ENCODE peak calls at places on chromosomes 5 and 9, in eight cellular contexts. One of them, this sample, is unnamed.

GRCh38 chr9:87375397-87376073 is 122.1 kb upstream of the DAPK1 start:
- DNase-seq in heart right ventricle: no peak
- DNase-seq in cardiac muscle cell: no peak
- DNase-seq in tibial nerve: no peak
- DNase-seq in CD8-positive, alpha-beta T cell: no peak
- DNase-seq in pancreas: no peak
- DNase-seq in endodermal cell: no peak
- DNase-seq in mammary epithelial cell: peak
- DNase-seq in this sample: no peak

GRCh38 chr5:125412051-125412560 is 665.7 kb upstream of the ZNF608 start:
- DNase-seq in heart right ventricle: no peak
- DNase-seq in cardiac muscle cell: peak
- DNase-seq in tibial nerve: no peak
- DNase-seq in CD8-positive, alpha-beta T cell: no peak
- DNase-seq in pancreas: no peak
- DNase-seq in endodermal cell: peak
- DNase-seq in mammary epithelial cell: peak
- DNase-seq in this sample: no peak

GRCh38 chr9:14346301-14346721 is 32.4 kb upstream of the NFIB start:
- DNase-seq in heart right ventricle: peak
- DNase-seq in cardiac muscle cell: no peak
- DNase-seq in tibial nerve: no peak
- DNase-seq in CD8-positive, alpha-beta T cell: no peak
- DNase-seq in pancreas: no peak
- DNase-seq in endodermal cell: no peak
- DNase-seq in mammary epithelial cell: no peak
- DNase-seq in this sample: peak

GRCh38 chr5:126450388-126450787 is 27.2 kb downstream of the GRAMD2B start:
- DNase-seq in heart right ventricle: no peak
- DNase-seq in cardiac muscle cell: no peak
- DNase-seq in tibial nerve: no peak
- DNase-seq in CD8-positive, alpha-beta T cell: no peak
- DNase-seq in pancreas: no peak
- DNase-seq in endodermal cell: no peak
- DNase-seq in mammary epithelial cell: peak
- DNase-seq in this sample: no peak

GRCh38 chr5:52869391-52869790 is 81.7 kb downstream of the ITGA1 start:
- DNase-seq in heart right ventricle: no peak
- DNase-seq in cardiac muscle cell: no peak
- DNase-seq in tibial nerve: no peak
- DNase-seq in CD8-positive, alpha-beta T cell: no peak
- DNase-seq in pancreas: no peak
- DNase-seq in endodermal cell: no peak
- DNase-seq in mammary epithelial cell: no peak
- DNase-seq in this sample: no peak

GRCh38 chr9:107770716-107771115 is 281.1 kb upstream of the KLF4 start:
- DNase-seq in heart right ventricle: no peak
- DNase-seq in cardiac muscle cell: no peak
- DNase-seq in tibial nerve: no peak
- DNase-seq in CD8-positive, alpha-beta T cell: no peak
- DNase-seq in pancreas: no peak
- DNase-seq in endodermal cell: no peak
- DNase-seq in mammary epithelial cell: no peak
- DNase-seq in this sample: no peak

GRCh38 chr5:166341708-166342329 is 1949.6 kb upstream of the WWC1 start:
- DNase-seq in heart right ventricle: no peak
- DNase-seq in cardiac muscle cell: no peak
- DNase-seq in tibial nerve: no peak
- DNase-seq in CD8-positive, alpha-beta T cell: no peak
- DNase-seq in pancreas: no peak
- DNase-seq in endodermal cell: no peak
- DNase-seq in mammary epithelial cell: no peak
- DNase-seq in this sample: no peak

GRCh38 chr5:98750693-98751092 is 22.8 kb upstream of the RGMB start:
- DNase-seq in heart right ventricle: no peak
- DNase-seq in cardiac muscle cell: peak
- DNase-seq in tibial nerve: no peak
- DNase-seq in CD8-positive, alpha-beta T cell: no peak
- DNase-seq in pancreas: no peak
- DNase-seq in endodermal cell: peak
- DNase-seq in mammary epithelial cell: peak
- DNase-seq in this sample: no peak

GRCh38 chr5:92838253-92838652 is 742.8 kb downstream of the NR2F1-AS1 start:
- DNase-seq in heart right ventricle: no peak
- DNase-seq in cardiac muscle cell: peak
- DNase-seq in tibial nerve: no peak
- DNase-seq in CD8-positive, alpha-beta T cell: no peak
- DNase-seq in pancreas: no peak
- DNase-seq in endodermal cell: peak
- DNase-seq in mammary epithelial cell: peak
- DNase-seq in this sample: no peak

GRCh38 chr5:175131432-175131831 is 312.6 kb downstream of the DRD1 start:
- DNase-seq in heart right ventricle: no peak
- DNase-seq in cardiac muscle cell: no peak
- DNase-seq in tibial nerve: no peak
- DNase-seq in CD8-positive, alpha-beta T cell: no peak
- DNase-seq in pancreas: no peak
- DNase-seq in endodermal cell: peak
- DNase-seq in mammary epithelial cell: no peak
- DNase-seq in this sample: no peak

GRCh38 chr9:38670542-38671371 is 49.2 kb downstream of the FAM240B start:
- DNase-seq in heart right ventricle: no peak
- DNase-seq in cardiac muscle cell: no peak
- DNase-seq in tibial nerve: no peak
- DNase-seq in CD8-positive, alpha-beta T cell: no peak
- DNase-seq in pancreas: no peak
- DNase-seq in endodermal cell: no peak
- DNase-seq in mammary epithelial cell: no peak
- DNase-seq in this sample: no peak

GRCh38 chr9:115289757-115290208 is 171.8 kb upstream of the TNC start:
- DNase-seq in heart right ventricle: no peak
- DNase-seq in cardiac muscle cell: no peak
- DNase-seq in tibial nerve: no peak
- DNase-seq in CD8-positive, alpha-beta T cell: no peak
- DNase-seq in pancreas: no peak
- DNase-seq in endodermal cell: no peak
- DNase-seq in mammary epithelial cell: no peak
- DNase-seq in this sample: no peak

GRCh38 chr9:9352877-9353481 is 1259.8 kb downstream of the PTPRD start:
- DNase-seq in heart right ventricle: no peak
- DNase-seq in cardiac muscle cell: peak
- DNase-seq in tibial nerve: no peak
- DNase-seq in CD8-positive, alpha-beta T cell: no peak
- DNase-seq in pancreas: no peak
- DNase-seq in endodermal cell: no peak
- DNase-seq in mammary epithelial cell: no peak
- DNase-seq in this sample: peak

GRCh38 chr9:134442087-134442470 is 115.8 kb downstream of the RXRA start:
- DNase-seq in heart right ventricle: peak
- DNase-seq in cardiac muscle cell: no peak
- DNase-seq in tibial nerve: no peak
- DNase-seq in CD8-positive, alpha-beta T cell: no peak
- DNase-seq in pancreas: peak
- DNase-seq in endodermal cell: no peak
- DNase-seq in mammary epithelial cell: no peak
- DNase-seq in this sample: no peak

GRCh38 chr5:103793595-103794182 is 231.1 kb upstream of the NUDT12 start:
- DNase-seq in heart right ventricle: no peak
- DNase-seq in cardiac muscle cell: no peak
- DNase-seq in tibial nerve: no peak
- DNase-seq in CD8-positive, alpha-beta T cell: no peak
- DNase-seq in pancreas: no peak
- DNase-seq in endodermal cell: no peak
- DNase-seq in mammary epithelial cell: no peak
- DNase-seq in this sample: no peak

GRCh38 chr5:66828046-66828550 is 231.9 kb downstream of the MAST4 start:
- DNase-seq in heart right ventricle: no peak
- DNase-seq in cardiac muscle cell: no peak
- DNase-seq in tibial nerve: no peak
- DNase-seq in CD8-positive, alpha-beta T cell: no peak
- DNase-seq in pancreas: no peak
- DNase-seq in endodermal cell: peak
- DNase-seq in mammary epithelial cell: no peak
- DNase-seq in this sample: no peak

GRCh38 chr5:5736007-5736406 is 313.5 kb downstream of the ICE1 start:
- DNase-seq in heart right ventricle: no peak
- DNase-seq in cardiac muscle cell: no peak
- DNase-seq in tibial nerve: no peak
- DNase-seq in CD8-positive, alpha-beta T cell: no peak
- DNase-seq in pancreas: no peak
- DNase-seq in endodermal cell: no peak
- DNase-seq in mammary epithelial cell: no peak
- DNase-seq in this sample: no peak

GRCh38 chr5:41071975-41072374 is 833 bp upstream of the MROH2B start:
- DNase-seq in heart right ventricle: no peak
- DNase-seq in cardiac muscle cell: no peak
- DNase-seq in tibial nerve: no peak
- DNase-seq in CD8-positive, alpha-beta T cell: no peak
- DNase-seq in pancreas: no peak
- DNase-seq in endodermal cell: no peak
- DNase-seq in mammary epithelial cell: peak
- DNase-seq in this sample: no peak

GRCh38 chr9:94867281-94867841 is 140.9 kb downstream of the AOPEP start:
- DNase-seq in heart right ventricle: peak
- DNase-seq in cardiac muscle cell: peak
- DNase-seq in tibial nerve: peak
- DNase-seq in CD8-positive, alpha-beta T cell: no peak
- DNase-seq in pancreas: peak
- DNase-seq in endodermal cell: no peak
- DNase-seq in mammary epithelial cell: peak
- DNase-seq in this sample: no peak

GRCh38 chr9:27433599-27434325 is 90.3 kb upstream of the IFNK start:
- DNase-seq in heart right ventricle: no peak
- DNase-seq in cardiac muscle cell: no peak
- DNase-seq in tibial nerve: no peak
- DNase-seq in CD8-positive, alpha-beta T cell: no peak
- DNase-seq in pancreas: no peak
- DNase-seq in endodermal cell: no peak
- DNase-seq in mammary epithelial cell: no peak
- DNase-seq in this sample: no peak
- TF ChIP-seq CTCF in heart right ventricle: no peak
- TF ChIP-seq CTCF in cardiac muscle cell: no peak
- TF ChIP-seq CTCF in tibial nerve: no peak
- TF ChIP-seq CTCF in CD8-positive, alpha-beta T cell: no peak
- TF ChIP-seq CTCF in pancreas: no peak
- TF ChIP-seq CTCF in endodermal cell: no peak
- TF ChIP-seq CTCF in mammary epithelial cell: no peak
- TF ChIP-seq CTCF in this sample: no peak

GRCh38 chr5:132589467-132589866 is 32.7 kb downstream of the RAD50 start:
- DNase-seq in heart right ventricle: no peak
- DNase-seq in cardiac muscle cell: no peak
- DNase-seq in tibial nerve: no peak
- DNase-seq in CD8-positive, alpha-beta T cell: no peak
- DNase-seq in pancreas: no peak
- DNase-seq in endodermal cell: no peak
- DNase-seq in mammary epithelial cell: no peak
- DNase-seq in this sample: no peak
- H3K27ac ChIP-seq in heart right ventricle: no peak
- H3K27ac ChIP-seq in cardiac muscle cell: no peak
- H3K27ac ChIP-seq in tibial nerve: no peak
- H3K27ac ChIP-seq in CD8-positive, alpha-beta T cell: no peak
- H3K27ac ChIP-seq in pancreas: no peak
- H3K27ac ChIP-seq in endodermal cell: no peak
- H3K27ac ChIP-seq in mammary epithelial cell: no peak
- H3K27ac ChIP-seq in this sample: no peak

GRCh38 chr5:59319286-59319685 is 574.2 kb downstream of the PDE4D start:
- DNase-seq in heart right ventricle: no peak
- DNase-seq in cardiac muscle cell: no peak
- DNase-seq in tibial nerve: no peak
- DNase-seq in CD8-positive, alpha-beta T cell: no peak
- DNase-seq in pancreas: no peak
- DNase-seq in endodermal cell: no peak
- DNase-seq in mammary epithelial cell: no peak
- DNase-seq in this sample: no peak

GRCh38 chr5:59321631-59322030 is 571.9 kb downstream of the PDE4D start:
- DNase-seq in heart right ventricle: no peak
- DNase-seq in cardiac muscle cell: peak
- DNase-seq in tibial nerve: no peak
- DNase-seq in CD8-positive, alpha-beta T cell: no peak
- DNase-seq in pancreas: no peak
- DNase-seq in endodermal cell: no peak
- DNase-seq in mammary epithelial cell: no peak
- DNase-seq in this sample: no peak

GRCh38 chr5:59317772-59318205 is 575.7 kb downstream of the PDE4D start:
- DNase-seq in heart right ventricle: no peak
- DNase-seq in cardiac muscle cell: no peak
- DNase-seq in tibial nerve: no peak
- DNase-seq in CD8-positive, alpha-beta T cell: no peak
- DNase-seq in pancreas: no peak
- DNase-seq in endodermal cell: no peak
- DNase-seq in mammary epithelial cell: no peak
- DNase-seq in this sample: no peak

GRCh38 chr5:59320420-59320819 is 573.1 kb downstream of the PDE4D start:
- DNase-seq in heart right ventricle: no peak
- DNase-seq in cardiac muscle cell: no peak
- DNase-seq in tibial nerve: no peak
- DNase-seq in CD8-positive, alpha-beta T cell: no peak
- DNase-seq in pancreas: no peak
- DNase-seq in endodermal cell: no peak
- DNase-seq in mammary epithelial cell: no peak
- DNase-seq in this sample: no peak

DNA sequence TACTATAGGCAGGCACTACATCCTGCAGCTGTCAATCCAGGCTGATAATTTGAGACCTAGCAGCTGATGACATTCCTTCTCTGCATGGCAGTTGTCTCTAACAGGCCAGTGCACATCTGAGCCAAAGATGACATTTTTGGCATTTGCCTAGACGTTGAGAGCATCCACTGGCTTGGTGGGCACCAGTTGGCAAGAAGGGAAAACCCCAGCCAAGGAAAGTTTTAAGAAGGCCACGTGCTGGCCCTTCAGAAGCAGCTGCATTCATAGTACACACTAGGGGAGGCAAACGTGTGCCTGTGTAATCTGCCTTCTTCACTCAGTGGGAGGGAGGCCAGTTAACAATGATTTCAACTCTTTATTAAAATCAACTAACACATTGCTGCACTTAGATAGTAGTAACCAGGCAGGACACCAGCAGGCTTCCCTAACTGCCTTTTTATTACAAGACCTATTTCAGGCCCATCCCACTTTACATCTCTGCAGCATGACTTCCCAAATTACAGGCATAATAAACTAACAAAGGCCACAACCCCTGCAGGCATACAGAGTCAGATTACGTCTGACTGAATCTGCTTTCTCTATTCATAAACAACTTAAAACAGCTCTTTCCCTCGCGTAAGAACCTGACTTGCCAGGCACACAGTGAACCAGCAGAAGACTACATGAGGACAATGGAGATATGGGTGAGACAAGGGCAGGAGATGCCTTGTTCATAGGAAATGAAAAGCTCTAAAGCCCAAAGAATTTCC is 576.3 kb downstream of the PDE4D start:
- DNase-seq in heart right ventricle: no peak
- DNase-seq in cardiac muscle cell: peak
- DNase-seq in tibial nerve: no peak
- DNase-seq in CD8-positive, alpha-beta T cell: no peak
- DNase-seq in pancreas: no peak
- DNase-seq in endodermal cell: no peak
- DNase-seq in mammary epithelial cell: peak
- DNase-seq in this sample: no peak
- H3K4me3 ChIP-seq in heart right ventricle: no peak
- H3K4me3 ChIP-seq in cardiac muscle cell: no peak
- H3K4me3 ChIP-seq in tibial nerve: no peak
- H3K4me3 ChIP-seq in CD8-positive, alpha-beta T cell: no peak
- H3K4me3 ChIP-seq in pancreas: no peak
- H3K4me3 ChIP-seq in endodermal cell: no peak
- H3K4me3 ChIP-seq in mammary epithelial cell: no peak
- H3K4me3 ChIP-seq in this sample: no peak

GRCh38 chr5:151058301-151058700 is 22.5 kb downstream of the TNIP1 start:
- DNase-seq in heart right ventricle: no peak
- DNase-seq in cardiac muscle cell: no peak
- DNase-seq in tibial nerve: no peak
- DNase-seq in CD8-positive, alpha-beta T cell: no peak
- DNase-seq in pancreas: no peak
- DNase-seq in endodermal cell: no peak
- DNase-seq in mammary epithelial cell: no peak
- DNase-seq in this sample: no peak
- TF ChIP-seq CTCF in heart right ventricle: no peak
- TF ChIP-seq CTCF in cardiac muscle cell: peak
- TF ChIP-seq CTCF in tibial nerve: no peak
- TF ChIP-seq CTCF in CD8-positive, alpha-beta T cell: no peak
- TF ChIP-seq CTCF in pancreas: no peak
- TF ChIP-seq CTCF in endodermal cell: peak
- TF ChIP-seq CTCF in mammary epithelial cell: no peak
- TF ChIP-seq CTCF in this sample: no peak